ENCODE peak calls at places on chromosomes 11 and 22, in eight cellular contexts. M is AG08396, I is HTR-8/SVneo, L is heart right ventricle, U is HEK293T, J is foreskin fibroblast, D is T-helper 9 cell, Q is amygdala. Y is an unnamed sample.
A peak's percentile ranks its signal among the peaks of the same experiment; 100 is the strongest.

GRCh38 chr11:109088061-109088460 is 333.9 kb upstream of the C11orf87 start:
- DNase-seq in M (no peak), I (no peak), L (no peak), U (no peak), J (no peak), D (no peak), Q (no peak), Y (no peak)

GRCh38 chr11:114040706-114041211 is 18.8 kb upstream of the ZBTB16 start:
- DNase-seq in M (no peak), I (peak; percentile 21), L (no peak), U (peak; percentile 52), J (peak; percentile 75), D (no peak), Q (no peak), Y (no peak)

GRCh38 chr11:32365192-32365591 is 70.1 kb downstream of the WT1 start:
- DNase-seq in M (no peak), I (no peak), L (no peak), U (no peak), J (no peak), D (no peak), Q (no peak), Y (no peak)

GRCh38 chr11:129295746-129296145 is 79.9 kb upstream of the BARX2 start:
- DNase-seq in M (no peak), I (peak; percentile 22), L (no peak), U (no peak), J (no peak), D (no peak), Q (no peak), Y (no peak)

GRCh38 chr11:46286789-46287188 is 9.3 kb downstream of the CREB3L1 start:
- DNase-seq in M (no peak), I (no peak), L (no peak), U (no peak), J (no peak), D (no peak), Q (no peak), Y (no peak)

GRCh38 chr22:50320671-50321325 is 6.0 kb downstream of the DENND6B start:
- DNase-seq in M (no peak), I (no peak), L (no peak), U (no peak), J (no peak), D (no peak), Q (no peak), Y (no peak)

GRCh38 chr11:67435031-67435726 is 2.3 kb downstream of the PTPRCAP start:
- DNase-seq in M (no peak), I (no peak), L (no peak), U (no peak), J (no peak), D (no peak), Q (no peak), Y (no peak)

GRCh38 chr11:132423266-132423665 is 1052.9 kb downstream of the NTM start:
- DNase-seq in M (no peak), I (no peak), L (no peak), U (no peak), J (no peak), D (no peak), Q (no peak), Y (no peak)

GRCh38 chr22:38032681-38033521 is 24.3 kb upstream of the PICK1 start:
- DNase-seq in M (peak; percentile 53), I (peak; percentile 64), L (no peak), U (no peak), J (peak; percentile 93), D (no peak), Q (no peak), Y (peak; percentile 84)

GRCh38 chr11:3796796-3797328 is 492 bp downstream of the NUP98 start:
- DNase-seq in M (peak; percentile 52), I (peak; percentile 34), L (no peak), U (peak; percentile 54), J (no peak), D (no peak), Q (no peak), Y (no peak)

GRCh38 chr22:50672041-50672440 is 582 bp upstream of the SHANK3 start:
- DNase-seq in M (no peak), I (no peak), L (no peak), U (no peak), J (no peak), D (no peak), Q (no peak), Y (no peak)

Y was measured in skeletal muscle cell.